ENCODE peak calls at places on chromosomes 1 and 21, in six cellular contexts. T, S, B, K, Q and M are unnamed samples.

GRCh38 chr1:48674641-48675040 is 102.0 kb downstream of the BEND5 start:
- DNase-seq in T (no peak), S (peak; percentile 21), B (no peak), K (no peak), Q (no peak), M (no peak)

GRCh38 chr1:3483801-3484444 is 29.5 kb downstream of the ARHGEF16 start:
- DNase-seq in T (no peak), S (no peak), B (peak; percentile 89), K (no peak), Q (peak; percentile 72), M (peak; percentile 39)

GRCh38 chr1:240000634-240001033 is 91.0 kb upstream of the FMN2 start:
- DNase-seq in T (no peak), S (peak; percentile 23), B (no peak), K (no peak), Q (no peak), M (no peak)

GRCh38 chr1:174766727-174767126 is 233.0 kb upstream of the CACYBP start:
- DNase-seq in T (no peak), S (no peak), B (no peak), K (no peak), Q (no peak), M (peak; percentile 69)

GRCh38 chr1:54254055-54254454 is 54.1 kb downstream of the MRPL37 start:
- DNase-seq in T (no peak), S (peak; percentile 76), B (no peak), K (no peak), Q (no peak), M (no peak)

GRCh38 chr1:10621906-10622305 is 147.2 kb downstream of the PEX14 start:
- DNase-seq in T (no peak), S (no peak), B (no peak), K (no peak), Q (no peak), M (no peak)

GRCh38 chr1:224867715-224868114 is 61.8 kb upstream of the DNAH14 start:
- DNase-seq in T (no peak), S (no peak), B (no peak), K (no peak), Q (no peak), M (no peak)

GRCh38 chr1:17922833-17923232 is 167.7 kb downstream of the ACTL8 start:
- DNase-seq in T (no peak), S (peak; percentile 21), B (peak; percentile 57), K (no peak), Q (no peak), M (peak; percentile 41)

GRCh38 chr1:220060876-220061275 is 14.6 kb upstream of the EPRS1 start:
- DNase-seq in T (no peak), S (no peak), B (no peak), K (no peak), Q (no peak), M (no peak)

GRCh38 chr21:38945536-38946245 is 140.0 kb downstream of the ETS2 start:
- DNase-seq in T (no peak), S (no peak), B (no peak), K (no peak), Q (no peak), M (no peak)

GRCh38 chr1:204888294-204888693 is 17.6 kb downstream of the NFASC start:
- DNase-seq in T (no peak), S (no peak), B (no peak), K (no peak), Q (no peak), M (no peak)

GRCh38 chr1:1120096-1120495 is 4.2 kb upstream of the C1orf159 start:
- DNase-seq in T (no peak), S (no peak), B (no peak), K (no peak), Q (peak; percentile 24), M (no peak)

GRCh38 chr1:51445346-51446090 is 73.5 kb downstream of the EPS15 start:
- DNase-seq in T (no peak), S (no peak), B (no peak), K (no peak), Q (no peak), M (no peak)

GRCh38 chr1:228293393-228293792 is 85.5 kb downstream of the OBSCN start:
- DNase-seq in T (no peak), S (no peak), B (no peak), K (no peak), Q (no peak), M (no peak)

GRCh38 chr1:109787845-109788605 is 24.3 kb upstream of the EPS8L3 start:
- DNase-seq in T (no peak), S (no peak), B (no peak), K (peak; percentile 5), Q (peak; percentile 56), M (no peak)

GRCh38 chr1:111695801-111696200 is 43.4 kb downstream of the INKA2 start:
- DNase-seq in T (no peak), S (no peak), B (no peak), K (no peak), Q (no peak), M (no peak)

GRCh38 chr1:162185299-162185698 is 115.8 kb downstream of the NOS1AP start:
- DNase-seq in T (no peak), S (no peak), B (no peak), K (no peak), Q (no peak), M (no peak)

GRCh38 chr1:156497078-156497742 is 3.4 kb downstream of the MEF2D start:
- DNase-seq in T (no peak), S (no peak), B (no peak), K (no peak), Q (no peak), M (no peak)

GRCh38 chr1:62687421-62687902 is 724 bp downstream of the DOCK7 start:
- DNase-seq in T (no peak), S (no peak), B (no peak), K (peak; percentile 14), Q (peak; percentile 60), M (peak; percentile 67)

GRCh38 chr1:19400875-19401854 is 84.2 kb downstream of the CAPZB start:
- DNase-seq in T (no peak), S (no peak), B (no peak), K (no peak), Q (no peak), M (no peak)

GRCh38 chr21:28893687-28894086 is 99.0 kb downstream of the LTN1 start:
- DNase-seq in T (no peak), S (no peak), B (no peak), K (no peak), Q (no peak), M (no peak)

GRCh38 chr21:28899744-28900143 is 92.9 kb downstream of the LTN1 start:
- DNase-seq in T (no peak), S (no peak), B (no peak), K (no peak), Q (no peak), M (no peak)

GRCh38 chr21:28903448-28903847 is 89.2 kb downstream of the LTN1 start:
- DNase-seq in T (no peak), S (no peak), B (no peak), K (no peak), Q (no peak), M (no peak)

GRCh38 chr21:28900481-28900880 is 92.2 kb downstream of the LTN1 start:
- DNase-seq in T (no peak), S (no peak), B (no peak), K (no peak), Q (no peak), M (no peak)

DNA sequence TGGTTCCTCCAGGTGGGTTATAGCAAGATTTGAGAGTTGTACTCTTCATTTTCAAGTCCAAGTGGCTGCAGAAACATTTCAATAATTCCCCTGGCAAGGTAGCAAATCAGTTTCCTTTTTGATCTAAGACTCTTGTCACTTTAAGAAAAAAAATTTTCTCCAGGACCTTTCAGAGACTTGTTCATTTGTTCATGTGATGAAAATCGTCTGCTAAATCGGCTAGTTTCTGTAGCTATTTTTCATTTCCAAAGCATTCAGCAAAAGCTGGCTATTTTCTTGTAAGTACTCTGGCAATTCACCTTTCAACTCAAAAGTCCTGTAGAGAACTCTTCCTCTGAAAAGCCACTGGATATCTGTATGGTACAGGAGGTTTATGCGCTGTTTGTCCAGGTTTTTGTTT is 93.5 kb downstream of the LTN1 start:
- DNase-seq in T (no peak), S (no peak), B (no peak), K (no peak), Q (no peak), M (no peak)
- TF ChIP-seq POLR2A in T (no peak), S (no peak), B (no peak), K (no peak), Q (no peak), M (no peak)

GRCh38 chr1:52697795-52698674 is at the start of gene COA7:
- DNase-seq in T (peak; percentile 95), S (peak; percentile 76), B (peak; percentile 94), K (peak; percentile 87), Q (peak; percentile 91), M (peak; percentile 84)
- TF ChIP-seq POLR2A in T (peak; percentile 6), S (peak; percentile 85), B (peak; percentile 92), K (peak; percentile 50), Q (peak; percentile 38), M (peak; percentile 60)

GRCh38 chr1:200290010-200290685 is 119.7 kb downstream of the ZNF281 start:
- DNase-seq in T (no peak), S (no peak), B (no peak), K (no peak), Q (no peak), M (no peak)
- TF ChIP-seq POLR2A in T (no peak), S (no peak), B (no peak), K (no peak), Q (no peak), M (no peak)

DNA sequence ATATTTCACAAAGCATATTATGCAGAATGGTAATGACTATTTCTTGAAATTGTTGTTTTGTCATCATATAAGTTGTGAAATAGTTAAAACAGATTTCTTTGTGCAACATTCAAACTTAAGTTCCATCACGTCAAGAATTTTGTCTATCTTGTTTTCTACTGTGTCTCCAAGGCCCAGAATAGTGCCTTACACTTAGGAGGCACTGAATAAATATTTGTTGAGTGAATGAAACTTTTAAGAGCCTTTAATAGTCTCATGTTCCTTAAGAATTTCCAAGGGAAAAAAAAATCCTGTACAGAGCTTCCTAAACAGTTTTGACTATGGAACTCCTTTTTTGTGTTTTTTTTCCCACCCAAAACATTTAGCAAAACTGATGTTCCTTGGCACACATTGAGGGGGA is 50.8 kb upstream of the TNFSF18 start:
- DNase-seq in T (no peak), S (no peak), B (no peak), K (no peak), Q (no peak), M (no peak)
- TF ChIP-seq POLR2A in T (no peak), S (no peak), B (no peak), K (no peak), Q (no peak), M (no peak)

DNA sequence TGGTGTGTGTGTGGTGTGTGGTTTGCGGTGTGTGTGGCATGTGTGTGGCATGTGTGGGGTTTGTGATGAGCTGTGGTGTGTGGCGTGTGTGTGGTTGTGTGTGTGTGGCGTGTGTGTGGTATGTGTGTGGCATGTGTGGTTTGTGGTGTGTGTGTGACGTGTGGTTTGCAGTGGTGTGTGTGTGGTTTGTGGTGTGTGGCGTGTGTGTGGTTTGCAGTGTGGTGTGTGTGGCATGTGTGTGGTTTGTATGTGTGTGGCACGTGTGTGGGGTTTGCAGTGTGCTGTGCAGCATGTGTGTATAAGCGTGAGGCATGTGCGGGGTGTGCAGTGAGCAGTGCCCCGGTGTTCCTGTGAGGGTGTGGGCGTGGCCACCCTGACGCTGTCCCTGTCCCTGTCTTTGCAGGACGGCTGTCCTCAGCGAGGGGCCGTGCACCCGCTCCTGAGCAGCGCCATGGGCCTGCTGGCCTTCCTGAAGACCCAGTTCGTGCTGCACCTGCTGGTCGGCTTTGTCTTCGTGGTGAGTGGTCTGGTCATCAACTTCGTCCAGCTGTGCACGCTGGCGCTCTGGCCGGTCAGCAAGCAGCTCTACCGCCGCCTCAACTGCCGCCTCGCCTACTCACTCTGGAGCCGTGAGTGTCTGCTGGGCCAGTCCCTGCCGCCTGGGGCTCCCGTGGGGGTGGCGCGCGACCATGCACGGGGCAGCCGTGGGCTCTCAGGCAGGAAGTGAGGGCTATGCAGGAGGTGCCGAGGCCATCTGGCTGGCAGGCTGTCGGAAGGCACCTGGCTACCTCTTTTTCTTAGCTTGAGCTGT is 52.7 kb upstream of the TRAPPC10 start:
- DNase-seq in T (no peak), S (no peak), B (no peak), K (no peak), Q (no peak), M (peak; percentile 36)
- TF ChIP-seq POLR2A in T (no peak), S (no peak), B (peak; percentile 0), K (no peak), Q (no peak), M (no peak)